ENCODE peak calls at places on chromosomes 7 and 10, in seven cellular contexts. N is GM18507, D is hepatocyte, K is GDM1, O is GM04504, H is heart left ventricle, T is upper lobe of right lung. L is an unnamed sample.

GRCh38 chr7:75604408-75604807 is 112.3 kb downstream of the SPDYE5 start:
- DNase-seq in H (no peak), N (no peak), K (no peak), O (no peak), T (no peak), D (no peak), L (no peak)

GRCh38 chr7:143974457-143974856 is 19.8 kb downstream of the OR2F1 start:
- DNase-seq in D (peak; percentile 54), H (no peak), K (no peak), O (peak; percentile 3), N (no peak), T (no peak), L (no peak)

GRCh38 chr10:67612577-67613537 is 83.1 kb downstream of the CTNNA3 start:
- DNase-seq in N (peak; percentile 7), O (no peak), H (no peak), D (no peak), K (no peak), T (no peak), L (peak; percentile 6)

GRCh38 chr7:150511039-150511438 is 3.6 kb upstream of the GIMAP7 start:
- DNase-seq in T (no peak), H (no peak), K (no peak), N (no peak), O (no peak), D (no peak), L (no peak)

GRCh38 chr7:135714534-135715009 is 13.4 kb downstream of the SLC13A4 start:
- DNase-seq in K (no peak), D (peak; percentile 12), H (no peak), T (no peak), N (no peak), O (no peak), L (peak; percentile 62)

GRCh38 chr10:101888251-101888949 is 44.8 kb upstream of the KCNIP2 start:
- DNase-seq in T (no peak), N (no peak), D (no peak), H (no peak), O (no peak), K (no peak), L (no peak)

GRCh38 chr10:88080213-88080612 is 216.8 kb downstream of the PTEN start:
- DNase-seq in H (no peak), K (no peak), N (no peak), O (no peak), T (no peak), D (peak; percentile 65), L (no peak)

GRCh38 chr7:144957998-144958397 is 122.1 kb upstream of the TPK1 start:
- DNase-seq in T (no peak), K (no peak), O (no peak), N (no peak), H (no peak), D (no peak), L (no peak)

GRCh38 chr10:92740762-92741161 is 51.0 kb downstream of the HHEX start:
- DNase-seq in N (no peak), D (no peak), K (no peak), O (no peak), H (no peak), T (no peak), L (no peak)

GRCh38 chr10:34524369-34525091 is 290.6 kb downstream of the PARD3 start:
- DNase-seq in N (no peak), K (no peak), H (no peak), T (no peak), O (no peak), D (no peak), L (no peak)

GRCh38 chr7:151744656-151745055 is 132.3 kb downstream of the PRKAG2 start:
- DNase-seq in N (no peak), O (no peak), D (no peak), K (no peak), T (no peak), H (no peak), L (no peak)

GRCh38 chr10:104642311-104643022 is 1.4 kb downstream of the SORCS3 start:
- DNase-seq in N (no peak), D (peak; percentile 80), H (peak; percentile 30), O (no peak), T (no peak), K (no peak), L (peak; percentile 39)

GRCh38 chr7:111292026-111292430 is 201.1 kb downstream of the LRRN3 start:
- DNase-seq in T (no peak), N (no peak), O (peak; percentile 14), K (no peak), D (no peak), H (no peak), L (no peak)

GRCh38 chr7:66403562-66403961 is 198.4 kb downstream of the TPST1 start:
- DNase-seq in T (no peak), D (no peak), K (no peak), H (no peak), O (no peak), N (no peak), L (no peak)